ENCODE peak calls at places on chromosomes 16 and 17, in ten cellular contexts. F, E, V, W, P, I, M, Z, T and J are unnamed samples.
A peak's percentile ranks its signal among the peaks of the same experiment; 100 is the strongest.

GRCh38 chr17:14014647-14015046 is 54.7 kb upstream of the COX10 start:
- DNase-seq in F (no peak), E (no peak), V (no peak), W (no peak), P (no peak), I (no peak), M (no peak), Z (no peak), T (no peak), J (no peak)

GRCh38 chr16:74844041-74844826 is 69.6 kb upstream of the FA2H start:
- DNase-seq in F (no peak), E (no peak), V (no peak), W (no peak), P (no peak), I (no peak), M (no peak), Z (no peak), T (no peak), J (no peak)

GRCh38 chr17:80899402-80900268 is 92.0 kb upstream of the CHMP6 start:
- DNase-seq in F (peak; percentile 28), E (peak; percentile 29), V (peak; percentile 86), W (no peak), P (no peak), I (no peak), M (peak; percentile 40), Z (peak; percentile 86), T (no peak), J (no peak)

GRCh38 chr16:56866955-56867830 is 2.2 kb downstream of the SLC12A3 start:
- DNase-seq in F (peak; percentile 37), E (peak; percentile 53), V (no peak), W (no peak), P (peak; percentile 60), I (no peak), M (peak; percentile 43), Z (peak; percentile 44), T (no peak), J (no peak)

GRCh38 chr17:80034977-80035686 is 540 bp downstream of the TBC1D16 start:
- DNase-seq in F (peak; percentile 54), E (no peak), V (peak; percentile 32), W (no peak), P (no peak), I (no peak), M (no peak), Z (no peak), T (peak; percentile 87), J (no peak)

GRCh38 chr17:27651411-27652345 is 20.7 kb downstream of the LGALS9 start:
- DNase-seq in F (peak; percentile 81), E (peak; percentile 77), V (peak; percentile 47), W (peak; percentile 78), P (peak; percentile 43), I (peak; percentile 41), M (no peak), Z (no peak), T (peak; percentile 88), J (no peak)

GRCh38 chr16:87278191-87279093 is 38.8 kb downstream of the C16orf95 start:
- DNase-seq in F (peak; percentile 75), E (peak; percentile 73), V (peak; percentile 60), W (peak; percentile 85), P (peak; percentile 74), I (peak; percentile 54), M (peak; percentile 52), Z (peak; percentile 82), T (peak; percentile 84), J (no peak)

GRCh38 chr17:40727447-40728231 is 24.1 kb upstream of the KRT24 start:
- DNase-seq in F (no peak), E (no peak), V (no peak), W (no peak), P (no peak), I (no peak), M (no peak), Z (no peak), T (no peak), J (no peak)

GRCh38 chr16:4651842-4652241 is 27.2 kb downstream of the MGRN1 start:
- DNase-seq in F (no peak), E (no peak), V (no peak), W (no peak), P (no peak), I (no peak), M (no peak), Z (no peak), T (no peak), J (no peak)

GRCh38 chr16:17013067-17013466 is 457.7 kb downstream of the XYLT1 start:
- DNase-seq in F (no peak), E (no peak), V (no peak), W (no peak), P (no peak), I (no peak), M (no peak), Z (peak; percentile 42), T (no peak), J (no peak)

GRCh38 chr16:11255737-11256656 is at the start of gene SOCS1:
- DNase-seq in F (peak; percentile 88), E (peak; percentile 89), V (peak; percentile 87), W (peak; percentile 92), P (peak; percentile 86), I (peak; percentile 78), M (peak; percentile 47), Z (peak; percentile 94), T (peak; percentile 96), J (peak; percentile 96)

GRCh38 chr16:11224096-11224893 is 31.7 kb downstream of the SOCS1 start:
- DNase-seq in F (peak; percentile 86), E (peak; percentile 71), V (peak; percentile 94), W (peak; percentile 86), P (peak; percentile 33), I (peak; percentile 61), M (no peak), Z (peak; percentile 87), T (peak; percentile 97), J (peak; percentile 95)

GRCh38 chr17:73593249-73593965 is 50.8 kb downstream of the SDK2 start:
- DNase-seq in F (no peak), E (no peak), V (no peak), W (no peak), P (no peak), I (no peak), M (no peak), Z (no peak), T (no peak), J (no peak)

GRCh38 chr16:23500866-23501234 is 9.4 kb downstream of the GGA2 start:
- DNase-seq in F (no peak), E (no peak), V (no peak), W (no peak), P (no peak), I (no peak), M (no peak), Z (no peak), T (no peak), J (no peak)
- TF ChIP-seq POLR2AphosphoS5 in F (no peak), E (no peak), V (no peak), W (no peak), P (no peak), I (no peak), M (no peak), Z (no peak), T (no peak), J (no peak)

GRCh38 chr17:61448042-61448441 is 4.2 kb upstream of the TBX4 start:
- DNase-seq in F (no peak), E (no peak), V (no peak), W (no peak), P (no peak), I (no peak), M (no peak), Z (no peak), T (no peak), J (peak; percentile 47)
- TF ChIP-seq POLR2A in F (no peak), E (no peak), V (no peak), W (no peak), P (no peak), I (no peak), M (no peak), Z (no peak), T (no peak), J (no peak)

GRCh38 chr16:83967838-83968482 is at the start of gene NECAB2:
- DNase-seq in F (no peak), E (peak; percentile 43), V (no peak), W (no peak), P (no peak), I (no peak), M (no peak), Z (peak; percentile 98), T (peak; percentile 88), J (no peak)
- H3K4me3 ChIP-seq in F (peak within 1 kb of the TSS; percentile 47), E (peak within 1 kb of the TSS; percentile 31), V (no peak within 1 kb of the TSS), W (peak within 1 kb of the TSS; percentile 32), P (peak within 1 kb of the TSS; percentile 31), I (peak within 1 kb of the TSS; percentile 36), M (no peak within 1 kb of the TSS), Z (peak within 1 kb of the TSS; percentile 33), T (no peak within 1 kb of the TSS), J (peak within 1 kb of the TSS; percentile 56)

DNA sequence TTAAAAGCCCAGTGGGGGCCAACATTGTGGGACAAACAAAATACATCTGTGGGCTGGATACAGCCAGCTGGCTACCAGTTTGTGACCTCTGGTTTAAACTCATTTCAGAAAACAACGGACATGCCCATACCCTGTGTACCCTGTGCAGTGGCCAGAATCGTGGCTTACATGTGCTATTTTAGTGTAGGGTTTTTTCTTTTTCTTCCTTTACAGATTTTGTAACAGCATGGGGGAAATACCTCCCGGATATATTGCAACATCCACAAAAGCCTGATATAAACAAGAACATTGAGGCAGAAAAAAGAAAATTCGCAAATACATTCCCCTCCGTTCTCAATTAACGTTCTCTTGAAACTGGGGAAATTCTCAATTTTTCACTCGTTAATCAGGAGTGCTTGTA is 7.3 kb downstream of the HS3ST4 start:
- DNase-seq in F (no peak), E (no peak), V (no peak), W (no peak), P (no peak), I (no peak), M (no peak), Z (no peak), T (no peak), J (no peak)
- TF ChIP-seq POLR2AphosphoS5 in F (no peak), E (no peak), V (no peak), W (no peak), P (no peak), I (no peak), M (no peak), Z (no peak), T (no peak), J (no peak)

GRCh38 chr17:41984454-41984853 is 17.9 kb downstream of the CNP start:
- DNase-seq in F (no peak), E (no peak), V (no peak), W (no peak), P (no peak), I (no peak), M (no peak), Z (no peak), T (no peak), J (no peak)
- TF ChIP-seq POLR2A in F (no peak), E (no peak), V (no peak), W (no peak), P (no peak), I (no peak), M (no peak), Z (no peak), T (no peak), J (no peak)